ENCODE peak calls at places on chromosomes 4 and X, in four cellular contexts. A is K562, G is HepG2, K is SK-N-SH. B is an unnamed sample.

GRCh38 chrX:13338985-13339384 is 19.1 kb upstream of the ATXN3L start:
- DNase-seq in A (no peak), G (no peak), K (no peak), B (no peak)

GRCh38 chr4:86778169-86778568 is 71.0 kb downstream of the SLC10A6 start:
- DNase-seq in A (no peak), G (no peak), K (no peak), B (no peak)

GRCh38 chr4:88661724-88662123 is 35.9 kb downstream of the NAP1L5 start:
- DNase-seq in A (no peak), G (no peak), K (no peak), B (no peak)

GRCh38 chr4:169340834-169341233 is 70.1 kb upstream of the SH3RF1 start:
- DNase-seq in A (no peak), G (no peak), K (no peak), B (no peak)

GRCh38 chr4:36189511-36190226 is 54.6 kb downstream of the ARAP2 start:
- DNase-seq in A (no peak), G (no peak), K (no peak), B (no peak)

GRCh38 chr4:108152980-108153379 is 15.8 kb downstream of the LEF1 start:
- DNase-seq in A (no peak), G (no peak), K (no peak), B (no peak)

GRCh38 chr4:16684083-16684482 is 214.4 kb downstream of the LDB2 start:
- DNase-seq in A (no peak), G (no peak), K (no peak), B (no peak)

GRCh38 chr4:187826725-187827124 is 168.8 kb upstream of the ZFP42 start:
- DNase-seq in A (no peak), G (no peak), K (no peak), B (peak; percentile 40)

GRCh38 chrX:133783273-133783672 is 202.1 kb downstream of the GPC3 start:
- DNase-seq in A (no peak), G (no peak), K (no peak), B (no peak)

GRCh38 chr4:5203925-5204324 is 152.6 kb downstream of the STK32B start:
- DNase-seq in A (no peak), G (no peak), K (no peak), B (no peak)

GRCh38 chrX:148938348-148938747 is 437.9 kb downstream of the AFF2 start:
- DNase-seq in A (no peak), G (no peak), K (no peak), B (no peak)

GRCh38 chrX:123731258-123731986 is 1.4 kb downstream of the THOC2 start:
- DNase-seq in A (peak; percentile 32), G (no peak), K (peak; percentile 34), B (no peak)

GRCh38 chrX:129678176-129678880 is 23.6 kb upstream of the APLN start:
- DNase-seq in A (no peak), G (no peak), K (peak; percentile 62), B (no peak)

GRCh38 chr4:78310056-78310731 is 241.4 kb upstream of the ANXA3 start:
- DNase-seq in A (no peak), G (no peak), K (peak; percentile 57), B (no peak)

GRCh38 chr4:122508083-122508482 is 51.6 kb upstream of the IL2 start:
- DNase-seq in A (no peak), G (no peak), K (no peak), B (no peak)

GRCh38 chr4:54526560-54526959 is 131.2 kb upstream of the KIT start:
- DNase-seq in A (no peak), G (no peak), K (no peak), B (no peak)

GRCh38 chrX:40101430-40101802 is 3.7 kb upstream of the BCOR start:
- DNase-seq in A (no peak), G (no peak), K (no peak), B (no peak)

GRCh38 chrX:40098264-40099045 is 697 bp upstream of the BCOR start:
- DNase-seq in A (peak; percentile 31), G (no peak), K (peak; percentile 64), B (no peak)

GRCh38 chrX:40099046-40099968 is 1.5 kb upstream of the BCOR start:
- DNase-seq in A (peak; percentile 33), G (no peak), K (peak; percentile 70), B (no peak)

GRCh38 chrX:40100537-40101429 is 3.0 kb upstream of the BCOR start:
- DNase-seq in A (no peak), G (no peak), K (no peak), B (no peak)

DNA sequence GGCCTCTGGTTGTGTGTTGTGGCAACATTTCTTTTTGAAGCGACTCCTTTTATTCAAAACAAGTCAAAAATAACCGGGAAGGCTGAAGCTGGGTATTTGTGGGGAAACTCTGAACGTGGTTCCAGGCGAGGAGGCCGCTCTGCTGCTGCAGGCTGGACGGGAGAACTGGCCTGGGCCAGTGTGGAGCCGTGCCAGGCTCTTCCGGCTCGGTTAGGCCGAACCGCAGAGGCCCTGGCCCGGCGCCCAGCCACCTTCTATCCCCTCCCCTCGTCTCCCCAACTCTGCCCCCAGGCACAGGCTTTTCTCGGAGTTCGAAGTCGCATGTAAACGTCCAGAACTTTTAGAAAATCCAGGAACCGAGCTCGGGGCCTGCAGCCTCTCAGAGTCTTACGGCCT is 2.4 kb upstream of the BCOR start:
- DNase-seq in A (no peak), G (no peak), K (peak; percentile 63), B (no peak)
- TF ChIP-seq ELF1 in A (no peak), G (no peak), K (no peak), B (no peak)

GRCh38 chr4:124726269-124726668 is 13.7 kb upstream of the ANKRD50 start:
- DNase-seq in A (no peak), G (no peak), K (no peak), B (no peak)

GRCh38 chr4:124727331-124727730 is 14.8 kb upstream of the ANKRD50 start:
- DNase-seq in A (no peak), G (no peak), K (no peak), B (no peak)

GRCh38 chr4:124717101-124717500 is 4.6 kb upstream of the ANKRD50 start:
- DNase-seq in A (no peak), G (no peak), K (no peak), B (no peak)

GRCh38 chr4:124722069-124722468 is 9.5 kb upstream of the ANKRD50 start:
- DNase-seq in A (no peak), G (no peak), K (no peak), B (no peak)
- TF ChIP-seq SIN3A in A (no peak), G (no peak), K (no peak), B (no peak)

DNA sequence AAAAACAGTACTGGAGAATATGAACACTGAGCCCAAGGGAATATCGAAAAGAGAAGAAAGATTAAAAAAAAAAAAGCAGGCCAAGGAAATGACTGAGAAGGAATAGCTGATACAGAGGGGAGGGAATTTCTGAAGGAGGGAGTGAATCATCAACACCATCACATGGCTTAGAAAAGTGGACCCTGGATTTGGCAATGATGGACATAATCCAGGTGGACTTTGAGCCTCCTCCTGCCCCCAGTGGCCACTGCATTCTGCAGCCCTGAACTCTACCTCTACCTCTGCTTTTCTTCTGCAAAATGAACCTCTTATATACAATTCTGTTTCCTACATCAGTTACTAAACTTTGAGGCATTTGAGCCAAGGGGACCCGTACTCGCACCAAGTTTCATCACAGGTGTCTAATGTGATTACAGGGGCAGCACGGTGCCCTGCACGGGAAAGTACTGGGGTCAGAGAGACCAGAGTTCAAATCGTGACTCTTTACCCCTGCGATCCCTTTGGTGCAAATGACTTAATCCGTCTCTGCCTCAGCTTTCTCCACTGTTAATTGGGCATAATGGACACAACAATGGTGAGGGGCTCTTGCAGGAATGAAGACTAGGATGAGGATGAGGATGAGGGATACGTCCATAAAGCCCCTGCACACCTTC is 1.1 kb downstream of the OCIAD2 start:
- DNase-seq in A (no peak), G (peak; percentile 25), K (peak; percentile 43), B (no peak)
- TF ChIP-seq ELF1 in A (no peak), G (no peak), K (no peak), B (no peak)

GRCh38 chr4:121070696-121071639 is 1.4 kb downstream of the NDNF start:
- DNase-seq in A (no peak), G (no peak), K (peak; percentile 77), B (no peak)

GRCh38 chr4:121071640-121072037 is 696 bp downstream of the NDNF start:
- DNase-seq in A (no peak), G (no peak), K (peak; percentile 12), B (no peak)

GRCh38 chr4:121072080-121072835 is at the start of gene NDNF:
- DNase-seq in A (no peak), G (peak; percentile 1), K (peak; percentile 79), B (no peak)

GRCh38 chr4:121069419-121069818 is 2.9 kb downstream of the NDNF start:
- DNase-seq in A (no peak), G (no peak), K (no peak), B (no peak)

DNA sequence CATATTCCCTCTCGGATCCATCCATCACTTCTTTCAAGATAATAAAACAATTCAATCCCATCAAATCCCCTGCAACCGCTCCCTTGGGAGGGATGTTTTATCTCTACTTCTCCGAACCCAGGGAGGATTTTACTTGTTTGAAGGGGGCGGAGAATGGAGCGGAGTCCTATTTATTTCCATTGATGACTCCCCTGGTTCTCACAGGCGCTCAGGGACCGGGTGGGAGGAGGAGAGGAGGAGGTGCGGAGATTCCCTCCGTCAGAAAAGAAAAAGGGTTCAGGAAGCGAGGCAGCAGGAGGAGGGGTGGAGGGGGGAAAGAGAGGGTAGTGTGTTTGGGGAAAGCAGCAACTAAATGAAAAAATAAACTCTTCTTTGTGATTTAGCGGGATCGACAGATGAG is 2.1 kb downstream of the NDNF start:
- DNase-seq in A (no peak), G (no peak), K (no peak), B (no peak)
- TF ChIP-seq SIN3A in A (no peak), G (no peak), K (no peak), B (no peak)

DNA sequence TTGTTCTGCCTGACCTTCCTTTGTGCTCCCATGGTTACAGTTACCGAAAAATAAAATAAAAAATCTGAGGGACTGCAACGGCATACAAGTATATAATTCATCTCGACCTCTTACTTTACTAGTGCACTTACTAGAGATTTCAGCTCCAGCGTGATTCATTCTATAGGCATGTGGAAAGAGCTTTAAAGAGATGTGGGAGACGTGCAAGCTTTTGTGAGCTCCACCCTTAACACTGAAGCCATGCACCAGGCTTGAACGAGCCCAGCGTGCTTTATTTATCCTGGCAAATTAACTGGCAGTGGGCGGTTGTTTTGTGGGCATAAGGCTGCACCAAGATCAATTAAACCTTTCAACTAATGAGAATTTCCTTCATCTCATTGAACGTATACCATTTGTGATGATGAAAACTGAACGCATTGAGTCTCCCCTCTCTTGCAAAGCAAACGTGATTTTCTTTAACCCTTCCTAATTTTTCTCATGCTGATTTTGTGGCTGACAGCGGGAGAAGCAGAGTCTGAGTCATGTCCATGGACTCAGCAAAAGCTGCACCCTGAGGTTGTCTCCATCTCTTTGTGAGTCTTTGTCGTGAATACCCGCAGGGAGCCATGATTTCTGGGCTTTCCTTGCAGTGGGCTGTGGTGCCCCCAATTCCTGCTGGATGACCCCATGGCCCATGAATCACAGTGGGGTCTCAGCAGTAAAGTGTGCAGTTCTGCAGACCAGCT is 60.1 kb downstream of the MXRA5 start:
- DNase-seq in A (no peak), G (no peak), K (no peak), B (peak; percentile 31)
- TF ChIP-seq ELF1 in A (no peak), G (no peak), K (no peak), B (no peak)

GRCh38 chr4:56480691-56481090 is 13.3 kb downstream of the SRP72 start:
- DNase-seq in A (no peak), G (no peak), K (no peak), B (no peak)
- TF ChIP-seq SIN3A in A (no peak), G (no peak), K (no peak), B (no peak)

DNA sequence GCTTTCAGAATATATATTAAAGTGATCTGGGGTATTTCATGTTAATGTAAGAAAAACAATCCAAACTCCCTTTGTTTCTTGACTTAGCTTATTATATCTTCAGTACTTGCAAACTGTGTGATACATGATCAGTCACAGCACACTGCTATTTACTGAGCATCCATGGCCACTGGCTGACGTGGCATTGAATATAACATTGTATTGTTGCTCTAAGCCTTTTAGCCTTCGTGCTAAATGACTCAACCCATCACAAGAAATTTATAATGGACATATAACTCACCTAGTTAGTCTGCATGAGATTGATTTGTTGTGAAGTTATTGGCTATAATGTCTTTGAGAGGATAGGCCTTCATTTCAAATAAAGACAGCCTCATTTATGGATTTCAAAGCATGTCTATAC is 642.6 kb downstream of the IL1RAPL1 start:
- DNase-seq in A (no peak), G (no peak), K (no peak), B (no peak)
- TF ChIP-seq ELF1 in A (no peak), G (no peak), K (no peak), B (no peak)

B was measured in HCT116.